ENCODE peak calls at places on chromosome 11, in ten cellular contexts. One of them, this sample, is unnamed.

GRCh38 chr11:64998690-64999431 is 2.1 kb upstream of the BATF2 start:
- DNase-seq in natural killer cell: no peak
- DNase-seq in psoas muscle: no peak
- DNase-seq in choroid plexus epithelial cell: no peak
- DNase-seq in right atrium auricular region: no peak
- DNase-seq in neural progenitor cell: no peak
- DNase-seq in mesothelial cell of epicardium: no peak
- DNase-seq in H9: no peak
- DNase-seq in neural crest cell: no peak
- DNase-seq in HFF-Myc: no peak
- DNase-seq in this sample: no peak

GRCh38 chr11:67441082-67441683 is 2.1 kb downstream of the CORO1B start:
- DNase-seq in neural crest cell: no peak
- DNase-seq in choroid plexus epithelial cell: no peak
- DNase-seq in H9: no peak
- DNase-seq in mesothelial cell of epicardium: no peak
- DNase-seq in right atrium auricular region: no peak
- DNase-seq in HFF-Myc: no peak
- DNase-seq in psoas muscle: no peak
- DNase-seq in neural progenitor cell: no peak
- DNase-seq in natural killer cell: no peak
- DNase-seq in this sample: no peak

GRCh38 chr11:57764527-57764926 is 2.9 kb downstream of the CTNND1 start:
- DNase-seq in right atrium auricular region: no peak
- DNase-seq in neural progenitor cell: no peak
- DNase-seq in H9: no peak
- DNase-seq in psoas muscle: no peak
- DNase-seq in choroid plexus epithelial cell: peak
- DNase-seq in neural crest cell: no peak
- DNase-seq in mesothelial cell of epicardium: no peak
- DNase-seq in natural killer cell: no peak
- DNase-seq in HFF-Myc: no peak
- DNase-seq in this sample: no peak

GRCh38 chr11:94583213-94583884 is 16.2 kb downstream of the PIWIL4 start:
- DNase-seq in right atrium auricular region: no peak
- DNase-seq in choroid plexus epithelial cell: no peak
- DNase-seq in natural killer cell: no peak
- DNase-seq in HFF-Myc: no peak
- DNase-seq in H9: no peak
- DNase-seq in mesothelial cell of epicardium: no peak
- DNase-seq in psoas muscle: no peak
- DNase-seq in neural progenitor cell: no peak
- DNase-seq in neural crest cell: no peak
- DNase-seq in this sample: no peak

GRCh38 chr11:123137496-123138270 is 57.4 kb downstream of the CLMP start:
- DNase-seq in psoas muscle: peak
- DNase-seq in natural killer cell: no peak
- DNase-seq in mesothelial cell of epicardium: peak
- DNase-seq in choroid plexus epithelial cell: peak
- DNase-seq in neural progenitor cell: peak
- DNase-seq in neural crest cell: peak
- DNase-seq in right atrium auricular region: peak
- DNase-seq in HFF-Myc: peak
- DNase-seq in H9: peak
- DNase-seq in this sample: no peak

GRCh38 chr11:86245369-86246292 is 1.1 kb downstream of the EED start:
- DNase-seq in neural progenitor cell: peak
- DNase-seq in HFF-Myc: no peak
- DNase-seq in neural crest cell: peak
- DNase-seq in mesothelial cell of epicardium: no peak
- DNase-seq in natural killer cell: no peak
- DNase-seq in right atrium auricular region: no peak
- DNase-seq in choroid plexus epithelial cell: peak
- DNase-seq in H9: peak
- DNase-seq in psoas muscle: no peak
- DNase-seq in this sample: no peak

GRCh38 chr11:82732734-82733443 is 775 bp downstream of the FAM181B start:
- DNase-seq in HFF-Myc: no peak
- DNase-seq in choroid plexus epithelial cell: no peak
- DNase-seq in neural progenitor cell: peak
- DNase-seq in mesothelial cell of epicardium: no peak
- DNase-seq in right atrium auricular region: no peak
- DNase-seq in neural crest cell: no peak
- DNase-seq in H9: peak
- DNase-seq in psoas muscle: peak
- DNase-seq in natural killer cell: no peak
- DNase-seq in this sample: no peak

GRCh38 chr11:120372296-120372695 is 36.1 kb downstream of the ARHGEF12 start:
- DNase-seq in mesothelial cell of epicardium: no peak
- DNase-seq in neural progenitor cell: no peak
- DNase-seq in H9: no peak
- DNase-seq in psoas muscle: no peak
- DNase-seq in choroid plexus epithelial cell: no peak
- DNase-seq in right atrium auricular region: no peak
- DNase-seq in natural killer cell: no peak
- DNase-seq in neural crest cell: no peak
- DNase-seq in HFF-Myc: no peak
- DNase-seq in this sample: no peak

GRCh38 chr11:6395470-6396060 is 5.3 kb downstream of the SMPD1 start:
- DNase-seq in choroid plexus epithelial cell: no peak
- DNase-seq in neural progenitor cell: no peak
- DNase-seq in natural killer cell: no peak
- DNase-seq in mesothelial cell of epicardium: no peak
- DNase-seq in H9: no peak
- DNase-seq in HFF-Myc: no peak
- DNase-seq in psoas muscle: no peak
- DNase-seq in neural crest cell: no peak
- DNase-seq in right atrium auricular region: no peak
- DNase-seq in this sample: no peak

GRCh38 chr11:6397636-6398035 is 7.4 kb downstream of the SMPD1 start:
- DNase-seq in mesothelial cell of epicardium: no peak
- DNase-seq in HFF-Myc: no peak
- DNase-seq in H9: no peak
- DNase-seq in neural crest cell: no peak
- DNase-seq in neural progenitor cell: no peak
- DNase-seq in right atrium auricular region: no peak
- DNase-seq in psoas muscle: no peak
- DNase-seq in natural killer cell: no peak
- DNase-seq in choroid plexus epithelial cell: peak
- DNase-seq in this sample: no peak

GRCh38 chr11:6393989-6394670 is 3.9 kb downstream of the SMPD1 start:
- DNase-seq in neural crest cell: no peak
- DNase-seq in H9: no peak
- DNase-seq in psoas muscle: no peak
- DNase-seq in natural killer cell: no peak
- DNase-seq in mesothelial cell of epicardium: no peak
- DNase-seq in right atrium auricular region: no peak
- DNase-seq in HFF-Myc: no peak
- DNase-seq in choroid plexus epithelial cell: no peak
- DNase-seq in neural progenitor cell: no peak
- DNase-seq in this sample: no peak

GRCh38 chr11:6400431-6401345 is 10.4 kb downstream of the SMPD1 start:
- DNase-seq in H9: no peak
- DNase-seq in right atrium auricular region: no peak
- DNase-seq in mesothelial cell of epicardium: no peak
- DNase-seq in neural crest cell: no peak
- DNase-seq in choroid plexus epithelial cell: no peak
- DNase-seq in psoas muscle: no peak
- DNase-seq in natural killer cell: no peak
- DNase-seq in neural progenitor cell: no peak
- DNase-seq in HFF-Myc: no peak
- DNase-seq in this sample: no peak

DNA sequence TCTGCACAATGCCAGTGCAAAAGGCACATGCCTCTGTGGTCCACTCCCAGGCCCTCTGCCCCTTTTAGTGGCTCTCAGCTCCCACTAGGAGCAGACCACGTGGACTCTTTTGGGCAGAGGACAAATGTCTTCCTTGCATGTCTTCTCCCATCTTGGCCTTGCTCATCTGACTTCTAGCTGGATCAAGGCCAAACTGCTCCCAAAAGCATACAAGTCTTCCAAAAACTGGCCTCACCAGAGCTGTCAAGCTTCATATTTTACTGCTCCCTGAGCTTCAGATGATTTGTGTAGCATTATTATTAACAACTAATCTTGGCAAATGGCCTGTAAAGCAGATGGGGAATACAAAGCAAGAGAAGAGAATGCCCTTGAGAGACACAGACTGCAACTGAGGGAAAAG is 6.9 kb downstream of the SMPD1 start:
- DNase-seq in psoas muscle: no peak
- DNase-seq in mesothelial cell of epicardium: no peak
- DNase-seq in natural killer cell: no peak
- DNase-seq in right atrium auricular region: no peak
- DNase-seq in HFF-Myc: no peak
- DNase-seq in neural progenitor cell: no peak
- DNase-seq in H9: no peak
- DNase-seq in choroid plexus epithelial cell: no peak
- DNase-seq in neural crest cell: no peak
- DNase-seq in this sample: no peak
- TF ChIP-seq CTCF in psoas muscle: no peak
- TF ChIP-seq CTCF in mesothelial cell of epicardium: no peak
- TF ChIP-seq CTCF in natural killer cell: no peak
- TF ChIP-seq CTCF in right atrium auricular region: no peak
- TF ChIP-seq CTCF in HFF-Myc: no peak
- TF ChIP-seq CTCF in neural progenitor cell: no peak
- TF ChIP-seq CTCF in H9: no peak
- TF ChIP-seq CTCF in choroid plexus epithelial cell: no peak
- TF ChIP-seq CTCF in neural crest cell: no peak
- TF ChIP-seq CTCF in this sample: no peak

DNA sequence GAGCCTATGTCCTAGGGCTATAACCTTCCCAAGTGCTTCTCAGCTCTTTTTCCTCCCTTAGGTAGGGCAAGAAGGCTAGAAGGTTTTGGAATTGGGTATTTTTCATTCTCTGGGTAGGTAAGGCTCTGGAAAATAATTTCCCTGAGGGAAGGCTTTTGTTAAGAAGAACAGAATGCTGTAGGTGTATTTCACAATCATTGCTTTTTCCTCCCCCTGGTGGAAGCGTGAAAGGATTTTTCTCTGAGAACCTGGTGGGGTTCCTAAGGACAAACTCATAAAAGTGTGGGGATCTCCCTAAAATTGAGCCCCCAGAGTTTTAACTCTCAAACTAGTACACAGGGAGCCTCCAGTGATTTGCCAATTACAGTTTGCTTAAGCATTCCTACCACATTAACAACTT is 41.1 kb upstream of the NARS2 start:
- DNase-seq in H9: no peak
- DNase-seq in right atrium auricular region: no peak
- DNase-seq in choroid plexus epithelial cell: peak
- DNase-seq in natural killer cell: no peak
- DNase-seq in neural progenitor cell: no peak
- DNase-seq in HFF-Myc: no peak
- DNase-seq in neural crest cell: no peak
- DNase-seq in psoas muscle: no peak
- DNase-seq in mesothelial cell of epicardium: no peak
- DNase-seq in this sample: no peak
- TF ChIP-seq CTCF in H9: peak
- TF ChIP-seq CTCF in right atrium auricular region: no peak
- TF ChIP-seq CTCF in choroid plexus epithelial cell: peak
- TF ChIP-seq CTCF in natural killer cell: no peak
- TF ChIP-seq CTCF in neural progenitor cell: no peak
- TF ChIP-seq CTCF in HFF-Myc: peak
- TF ChIP-seq CTCF in neural crest cell: no peak
- TF ChIP-seq CTCF in psoas muscle: no peak
- TF ChIP-seq CTCF in mesothelial cell of epicardium: no peak
- TF ChIP-seq CTCF in this sample: no peak

DNA sequence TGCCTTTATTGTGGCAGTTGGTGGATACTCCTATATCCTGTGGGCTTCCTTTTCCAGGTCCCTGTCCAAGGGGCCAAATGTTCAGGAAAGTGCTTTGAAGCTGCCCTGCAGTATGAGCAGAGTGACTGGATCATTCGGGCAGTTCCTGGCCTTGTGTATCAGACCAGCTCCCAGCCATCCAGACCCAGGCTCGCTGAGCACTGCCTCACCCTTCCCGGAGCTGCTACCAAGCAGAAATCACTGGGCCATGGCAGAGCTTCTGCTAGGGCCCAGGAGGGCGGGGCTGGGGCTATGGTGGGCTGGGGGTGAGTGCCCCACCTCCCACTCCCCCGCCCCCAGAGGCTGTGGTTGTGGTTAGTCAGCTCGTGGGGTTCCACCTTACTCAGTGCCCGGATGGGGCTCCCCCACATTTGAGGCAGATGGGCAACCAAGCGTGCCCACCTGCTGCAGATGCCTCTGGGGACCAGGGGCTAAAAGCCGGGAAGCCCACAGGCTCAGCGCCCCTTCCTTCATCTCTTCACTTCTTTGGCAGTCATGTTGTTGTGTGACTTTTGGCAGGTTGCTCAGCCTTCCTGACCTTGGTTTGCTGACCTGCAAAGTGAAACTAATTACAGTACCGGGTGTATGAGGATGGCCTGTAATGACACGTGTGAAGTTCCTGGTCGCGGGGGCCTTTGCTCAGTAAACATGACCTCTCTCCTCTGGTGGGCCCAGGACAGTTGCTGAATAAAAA is 2.0 kb upstream of the LRRC32 start:
- DNase-seq in mesothelial cell of epicardium: no peak
- DNase-seq in natural killer cell: peak
- DNase-seq in choroid plexus epithelial cell: no peak
- DNase-seq in HFF-Myc: no peak
- DNase-seq in neural crest cell: no peak
- DNase-seq in neural progenitor cell: no peak
- DNase-seq in right atrium auricular region: no peak
- DNase-seq in H9: no peak
- DNase-seq in psoas muscle: peak
- DNase-seq in this sample: no peak
- TF ChIP-seq CTCF in mesothelial cell of epicardium: no peak
- TF ChIP-seq CTCF in natural killer cell: no peak
- TF ChIP-seq CTCF in choroid plexus epithelial cell: no peak
- TF ChIP-seq CTCF in HFF-Myc: no peak
- TF ChIP-seq CTCF in neural crest cell: no peak
- TF ChIP-seq CTCF in neural progenitor cell: no peak
- TF ChIP-seq CTCF in right atrium auricular region: no peak
- TF ChIP-seq CTCF in H9: no peak
- TF ChIP-seq CTCF in psoas muscle: no peak
- TF ChIP-seq CTCF in this sample: no peak

DNA sequence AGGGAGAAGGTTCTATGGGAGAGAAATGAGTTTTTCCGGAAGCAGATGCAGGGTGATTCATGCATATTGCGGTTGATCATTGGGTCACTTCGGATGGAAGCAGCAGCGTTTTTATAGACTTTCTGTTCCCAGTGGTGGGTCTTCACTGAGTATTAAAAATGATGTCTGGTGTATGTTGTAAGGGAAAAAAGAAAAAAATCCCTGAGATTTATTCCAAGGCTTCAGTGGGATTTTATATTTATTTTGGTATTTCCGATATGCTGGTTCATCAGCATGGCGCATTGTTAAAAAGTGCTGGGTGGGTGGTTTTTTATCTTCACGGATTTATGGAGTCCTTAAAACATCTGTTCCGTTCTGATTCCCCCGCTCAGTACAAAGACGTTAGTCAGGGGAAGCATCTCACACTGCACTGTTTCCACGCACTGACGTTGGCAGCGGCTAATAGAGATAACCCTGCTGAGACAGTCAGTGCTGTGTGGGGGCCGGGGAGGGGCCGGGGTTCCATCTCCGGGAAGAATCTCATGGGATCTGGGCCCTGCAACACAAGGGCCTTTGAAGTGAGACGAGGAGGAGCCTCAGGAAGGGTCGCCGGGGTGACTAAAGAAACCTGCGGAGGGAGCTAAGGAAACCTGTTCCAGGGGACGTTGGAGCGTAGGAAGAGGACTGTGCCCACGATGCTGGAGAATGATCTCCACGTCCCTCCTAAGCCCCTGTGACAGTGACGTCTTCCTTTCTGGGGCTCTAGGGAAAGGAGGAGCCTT is 390.0 kb downstream of the NTM start:
- DNase-seq in HFF-Myc: peak
- DNase-seq in neural progenitor cell: peak
- DNase-seq in right atrium auricular region: no peak
- DNase-seq in neural crest cell: no peak
- DNase-seq in natural killer cell: no peak
- DNase-seq in psoas muscle: peak
- DNase-seq in H9: peak
- DNase-seq in choroid plexus epithelial cell: peak
- DNase-seq in mesothelial cell of epicardium: no peak
- DNase-seq in this sample: no peak
- TF ChIP-seq CTCF in HFF-Myc: peak
- TF ChIP-seq CTCF in neural progenitor cell: peak
- TF ChIP-seq CTCF in right atrium auricular region: no peak
- TF ChIP-seq CTCF in neural crest cell: no peak
- TF ChIP-seq CTCF in natural killer cell: no peak
- TF ChIP-seq CTCF in psoas muscle: no peak
- TF ChIP-seq CTCF in H9: peak
- TF ChIP-seq CTCF in choroid plexus epithelial cell: peak
- TF ChIP-seq CTCF in mesothelial cell of epicardium: no peak
- TF ChIP-seq CTCF in this sample: no peak

This sample was measured in omental fat pad.